ENCODE peak calls at places on chromosomes 16 and 17, in seven cellular contexts. O is prostate gland, X is iris pigment epithelial cell, E is NCI-H524 treated with DMSO at 0.1 percent for 48 hours, B is T-helper 17 cell, Y is NCI-H2081, I is PC-9. K is an unnamed sample.

GRCh38 chr17:75511610-75512575 is 3.4 kb downstream of the CASKIN2 start:
- DNase-seq in X (no peak), E (no peak), I (peak; percentile 74), O (no peak), Y (no peak), B (no peak), K (no peak)

GRCh38 chr17:18198530-18198929 is 14.9 kb downstream of the ALKBH5 start:
- DNase-seq in O (no peak), B (no peak), I (no peak), Y (no peak), X (no peak), E (no peak), K (no peak)

GRCh38 chr17:78884148-78884870 is 18.7 kb downstream of the CEP295NL start:
- DNase-seq in B (no peak), E (no peak), Y (no peak), I (no peak), O (no peak), X (no peak), K (no peak)

GRCh38 chr16:3880623-3881498 is at the start of gene CREBBP:
- DNase-seq in B (peak; percentile 94), I (peak; percentile 91), E (no peak), Y (peak; percentile 88), X (peak; percentile 79), O (peak; percentile 83), K (peak; percentile 89)

GRCh38 chr17:3003401-3004149 is 59.8 kb downstream of the OR1D5 start:
- DNase-seq in E (no peak), Y (no peak), O (no peak), X (no peak), B (no peak), I (no peak), K (no peak)

GRCh38 chr17:82018152-82019041 is 4.3 kb downstream of the CENPX start:
- DNase-seq in O (no peak), B (no peak), I (no peak), E (no peak), Y (peak; percentile 89), X (no peak), K (no peak)

GRCh38 chr17:45414997-45415881 is 17.4 kb downstream of the ARHGAP27 start:
- DNase-seq in X (no peak), O (no peak), B (no peak), E (no peak), I (peak; percentile 42), Y (no peak), K (no peak)

GRCh38 chr17:14197582-14197981 is 39.1 kb downstream of the CDRT15 start:
- DNase-seq in I (no peak), E (no peak), B (no peak), X (no peak), Y (peak; percentile 40), O (no peak), K (peak; percentile 52)

GRCh38 chr16:1734816-1735215 is 28.8 kb downstream of the MAPK8IP3 start:
- DNase-seq in B (no peak), E (no peak), X (no peak), Y (no peak), O (no peak), I (no peak), K (no peak)

GRCh38 chr16:88009566-88010342 is 58.5 kb downstream of the BANP start:
- DNase-seq in B (no peak), X (peak; percentile 31), Y (no peak), O (no peak), I (no peak), E (no peak), K (no peak)

GRCh38 chr17:40343126-40344119 is 21.1 kb downstream of the GJD3 start:
- DNase-seq in Y (peak; percentile 76), I (no peak), O (no peak), B (no peak), X (no peak), E (peak; percentile 77), K (no peak)

GRCh38 chr17:29563816-29564215 is 3.0 kb downstream of the ABHD15 start:
- DNase-seq in X (no peak), Y (no peak), I (no peak), B (no peak), O (no peak), E (no peak), K (no peak)

GRCh38 chr17:73690581-73691135 is 46.4 kb upstream of the SDK2 start:
- DNase-seq in I (no peak), E (no peak), O (no peak), Y (no peak), B (no peak), X (no peak), K (no peak)

GRCh38 chr16:16025214-16025968 is 76.0 kb downstream of the ABCC1 start:
- DNase-seq in O (peak; percentile 46), I (no peak), B (peak; percentile 33), E (no peak), X (peak; percentile 94), Y (peak; percentile 69), K (no peak)

GRCh38 chr17:48555183-48555615 is 10.3 kb upstream of the HOXB2 start:
- DNase-seq in Y (peak; percentile 87), O (peak; percentile 34), X (peak; percentile 88), B (no peak), E (peak; percentile 27), I (no peak), K (no peak)

GRCh38 chr16:67546091-67546501 is 16.2 kb upstream of the CTCF start:
- DNase-seq in X (no peak), I (no peak), Y (no peak), E (no peak), O (no peak), B (no peak), K (no peak)

GRCh38 chr17:5583426-5584382 is 605 bp downstream of the NLRP1 start:
- DNase-seq in Y (no peak), B (no peak), I (no peak), O (no peak), E (no peak), X (no peak), K (peak; percentile 65)

GRCh38 chr16:3113765-3114479 is 1.5 kb downstream of the ZNF205 start:
- DNase-seq in Y (peak; percentile 54), I (no peak), O (no peak), E (no peak), X (no peak), B (no peak), K (no peak)

GRCh38 chr17:27568216-27568615 is 62.8 kb upstream of the LGALS9 start:
- DNase-seq in O (no peak), E (no peak), Y (no peak), B (no peak), X (no peak), I (no peak), K (no peak)

GRCh38 chr16:30874244-30874820 is 19.5 kb downstream of the BCL7C start:
- DNase-seq in Y (no peak), O (no peak), X (no peak), I (no peak), E (no peak), B (no peak), K (no peak)

GRCh38 chr17:76700627-76701470 is 9.9 kb downstream of the MXRA7 start:
- DNase-seq in X (peak; percentile 92), O (peak; percentile 53), E (no peak), Y (no peak), B (no peak), I (no peak), K (no peak)

GRCh38 chr17:65855245-65855644 is 293.8 kb upstream of the AXIN2 start:
- DNase-seq in E (no peak), O (no peak), X (peak; percentile 43), I (peak; percentile 27), Y (no peak), B (no peak), K (peak; percentile 47)

GRCh38 chr16:72927199-72928088 is 120.5 kb downstream of the ZFHX3 start:
- DNase-seq in B (no peak), E (no peak), I (peak; percentile 77), Y (peak; percentile 85), X (peak; percentile 94), O (peak; percentile 90), K (peak; percentile 81)

GRCh38 chr17:27572665-27573064 is 58.3 kb upstream of the LGALS9 start:
- DNase-seq in E (no peak), B (no peak), I (no peak), O (no peak), Y (no peak), X (peak; percentile 28), K (no peak)

GRCh38 chr17:4501295-4501949 is 2.7 kb downstream of the SPNS2 start:
- DNase-seq in I (no peak), E (no peak), Y (no peak), X (no peak), O (no peak), B (no peak), K (no peak)